ENCODE peak calls at places on chromosome 15, in seven cellular contexts. Y, E, A, V, L, P and R are unnamed samples. For H3K9me3, the result is how much of the 10 kb centered on the place peaks cover.

GRCh38 chr15:92074646-92075045 is 221.1 kb downstream of the SLCO3A1 start:
- DNase-seq in P (no peak), E (peak), V (no peak), Y (no peak), A (peak), L (peak), R (no peak)

GRCh38 chr15:76678766-76679165 is 226.4 kb downstream of the SCAPER start:
- DNase-seq in A (no peak), V (no peak), E (no peak), Y (no peak), L (no peak), P (no peak), R (no peak)

GRCh38 chr15:75620776-75621536 is 4.6 kb downstream of the SNUPN start:
- DNase-seq in E (no peak), V (peak), Y (no peak), P (peak), L (peak), A (no peak), R (peak)

GRCh38 chr15:67857220-67857619 is 17.4 kb upstream of the RNU6-1 start:
- DNase-seq in L (no peak), V (no peak), E (no peak), A (no peak), Y (no peak), P (no peak), R (no peak)

GRCh38 chr15:98069256-98069655 is 108.8 kb downstream of the ARRDC4 start:
- DNase-seq in V (no peak), Y (no peak), P (no peak), L (no peak), A (no peak), E (no peak), R (no peak)

GRCh38 chr15:79078763-79079395 is 11.7 kb downstream of the RASGRF1 start:
- DNase-seq in P (no peak), L (no peak), V (no peak), A (no peak), E (no peak), Y (no peak), R (no peak)

GRCh38 chr15:49895337-49896223 is 223.5 kb downstream of the ATP8B4 start:
- DNase-seq in A (no peak), V (no peak), L (no peak), E (no peak), Y (no peak), P (no peak), R (no peak)

GRCh38 chr15:58932791-58933310 is 628 bp downstream of the SLTM start:
- DNase-seq in P (no peak), V (no peak), A (peak), L (no peak), Y (no peak), E (no peak), R (peak)

GRCh38 chr15:74319596-74320357 is 47.7 kb downstream of the CYP11A1 start:
- DNase-seq in E (no peak), Y (peak), A (no peak), L (peak), P (no peak), V (no peak), R (no peak)

GRCh38 chr15:62928996-62929350 is 113.6 kb upstream of the TPM1 start:
- DNase-seq in P (no peak), Y (no peak), A (no peak), E (peak), V (no peak), L (no peak), R (no peak)

GRCh38 chr15:48710952-48711495 is 65.5 kb upstream of the FBN1 start:
- DNase-seq in V (no peak), E (no peak), Y (no peak), P (no peak), L (no peak), A (no peak), R (no peak)

GRCh38 chr15:84748274-84749110 is at the start of gene ZNF592:
- DNase-seq in A (peak), P (peak), V (peak), L (peak), Y (peak), E (no peak), R (peak)

GRCh38 chr15:75646112-75646943 is 1.4 kb upstream of the SNX33 start:
- DNase-seq in P (no peak), Y (no peak), E (no peak), L (no peak), V (no peak), A (no peak), R (peak)

GRCh38 chr15:58980351-58980939 is 7.0 kb upstream of the RNF111 start:
- DNase-seq in L (no peak), V (no peak), P (no peak), A (no peak), Y (no peak), E (no peak), R (no peak)

GRCh38 chr15:63234479-63234878 is 42.9 kb upstream of the APH1B start:
- DNase-seq in Y (no peak), V (peak), P (peak), A (no peak), L (peak), E (no peak), R (peak)

GRCh38 chr15:69735126-69735525 is 282.5 kb downstream of the RPLP1 start:
- DNase-seq in L (no peak), Y (no peak), A (no peak), E (no peak), P (peak), V (peak), R (no peak)

GRCh38 chr15:49238342-49238741 is 68.3 kb downstream of the GALK2 start:
- DNase-seq in P (no peak), A (no peak), Y (no peak), V (peak), L (no peak), E (no peak), R (no peak)

GRCh38 chr15:90059208-90059985 is 42.9 kb downstream of the IDH2 start:
- DNase-seq in P (peak), Y (no peak), L (peak), E (no peak), V (peak), A (peak), R (no peak)

GRCh38 chr15:84402856-84403608 is 167.5 kb downstream of the GOLGA6L4 start:
- DNase-seq in L (no peak), E (no peak), A (no peak), Y (peak), V (peak), P (no peak), R (no peak)

GRCh38 chr15:90679959-90680358 is 37.2 kb upstream of the BLM start:
- DNase-seq in A (no peak), V (no peak), Y (no peak), P (peak), L (peak), E (no peak), R (no peak)

GRCh38 chr15:47870956-47871625 is 153.8 kb downstream of the SEMA6D start:
- DNase-seq in A (no peak), E (no peak), P (no peak), Y (no peak), V (no peak), L (no peak), R (no peak)

GRCh38 chr15:66171891-66172290 is 81.7 kb downstream of the MEGF11 start:
- DNase-seq in V (no peak), A (no peak), E (no peak), P (no peak), Y (peak), L (no peak), R (no peak)

GRCh38 chr15:50134524-50135024 is 15.5 kb upstream of the ATP8B4 start:
- DNase-seq in P (no peak), V (no peak), Y (no peak), A (no peak), E (no peak), L (no peak), R (no peak)

GRCh38 chr15:58554758-58555157 is 123.0 kb downstream of the LIPC start:
- DNase-seq in Y (no peak), E (no peak), P (no peak), A (no peak), V (peak), L (no peak), R (no peak)

GRCh38 chr15:67101981-67102929 is 36.9 kb downstream of the SMAD3 start:
- DNase-seq in Y (no peak), A (no peak), E (no peak), L (no peak), P (no peak), V (no peak), R (no peak)

GRCh38 chr15:95865330-95865739 is 465.2 kb upstream of the NR2F2 start:
- DNase-seq in P (no peak), Y (no peak), A (no peak), V (no peak), E (no peak), L (no peak), R (no peak)

GRCh38 chr15:32029862-32030781 is at the start of gene CHRNA7:
- DNase-seq in A (no peak), L (peak), V (peak), E (no peak), P (no peak), Y (peak), R (peak)

GRCh38 chr15:73838795-73839565 is 34.4 kb upstream of the TBC1D21 start:
- DNase-seq in A (peak), L (peak), P (peak), E (no peak), V (peak), Y (no peak), R (peak)

GRCh38 chr15:85633859-85634258 is 160.9 kb downstream of the KLHL25 start:
- DNase-seq in A (no peak), P (no peak), Y (no peak), L (no peak), V (no peak), E (no peak), R (no peak)

GRCh38 chr15:71708741-71709140 is 101.6 kb upstream of the NR2E3 start:
- DNase-seq in L (no peak), V (no peak), P (no peak), E (no peak), Y (no peak), A (no peak), R (no peak)

GRCh38 chr15:69742361-69742760 is 289.7 kb downstream of the RPLP1 start:
- DNase-seq in A (no peak), E (no peak), P (no peak), V (no peak), L (no peak), Y (no peak), R (peak)

GRCh38 chr15:89781055-89781454 is 4.9 kb downstream of the MESP2 start:
- DNase-seq in V (no peak), P (no peak), A (no peak), L (no peak), E (peak), Y (no peak), R (no peak)

GRCh38 chr15:92979011-92979701 is 79.0 kb downstream of the CHD2 start:
- DNase-seq in V (no peak), L (no peak), Y (no peak), E (no peak), P (no peak), A (no peak), R (no peak)

DNA sequence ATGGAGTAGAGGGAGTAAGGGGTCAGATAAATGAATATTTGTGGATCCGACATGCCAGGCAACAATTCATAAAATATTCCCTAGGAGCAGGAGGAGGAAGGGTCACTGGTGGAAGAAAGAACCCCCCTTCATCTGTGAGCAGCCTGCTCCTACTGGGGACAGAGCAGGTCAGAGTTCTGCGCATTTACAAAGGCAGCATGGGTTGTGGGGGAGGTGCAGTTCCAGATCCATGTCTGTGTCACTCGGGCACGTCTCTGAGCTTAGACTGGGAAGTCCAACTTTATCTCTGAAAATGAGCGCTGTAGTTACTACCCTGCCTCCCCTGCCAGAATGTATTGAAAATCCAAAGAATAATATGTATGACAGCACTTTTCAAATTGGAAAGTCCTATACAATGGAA is 115.2 kb downstream of the GABRG3 start:
- DNase-seq in L (no peak), A (no peak), E (no peak), Y (peak), V (no peak), P (no peak), R (no peak)
- H3K9me3 ChIP-seq in L (under half), A (under half), E (under half), Y (under half), V (under half), P (under half), R (under half)

DNA sequence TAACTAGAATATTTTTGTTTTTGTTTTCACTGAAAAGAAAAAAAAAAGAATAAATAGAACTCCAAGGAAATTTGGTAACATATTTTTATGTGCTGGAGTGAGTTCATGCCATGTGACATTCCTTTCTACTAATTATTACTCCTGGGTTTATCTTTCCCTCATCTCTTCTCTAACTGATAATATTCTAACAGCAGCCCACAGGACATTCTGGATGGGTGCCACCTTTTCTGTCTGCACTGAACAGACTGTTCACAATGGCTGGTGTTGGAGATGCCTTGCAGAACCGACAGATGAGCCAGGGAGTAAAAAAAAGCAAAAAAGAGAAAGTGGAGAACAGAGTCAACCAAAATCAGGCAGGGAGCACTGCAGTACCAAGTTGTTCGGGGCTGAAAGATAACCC is 151.3 kb downstream of the OR4M2 start:
- DNase-seq in V (no peak), P (no peak), A (no peak), L (no peak), Y (no peak), E (no peak), R (no peak)
- H3K9me3 ChIP-seq in V (under half), P (under half), A (under half), L (under half), Y (under half), E (under half), R (under half)

GRCh38 chr15:25171856-25172687 is 217.3 kb downstream of the SNRPN start:
- DNase-seq in P (peak), V (peak), A (peak), Y (peak), E (no peak), L (peak), R (no peak)
- H3K9me3 ChIP-seq in P (half or more), V (under half), A (half or more), Y (under half), E (under half), L (under half), R (under half)

DNA sequence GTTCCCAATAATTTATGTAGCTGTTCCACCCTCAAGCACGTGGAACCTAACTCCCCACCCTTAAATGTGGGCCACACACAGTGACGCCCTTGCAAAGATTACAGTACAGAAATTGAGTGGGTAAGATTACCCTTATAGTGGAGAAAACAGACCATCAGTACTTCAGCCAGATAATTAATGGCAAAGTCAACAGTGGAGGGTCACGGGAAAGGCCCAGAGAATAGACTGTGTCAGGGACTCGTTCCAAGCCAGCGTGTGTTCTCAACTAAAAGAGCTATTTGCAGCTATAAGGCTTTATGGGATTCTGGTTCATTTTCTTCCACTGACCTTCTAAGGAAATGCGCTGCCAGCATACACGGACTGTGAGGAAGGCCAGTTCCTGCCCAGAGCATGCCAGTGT is 428.6 kb downstream of the OCA2 start:
- DNase-seq in A (no peak), P (no peak), Y (no peak), E (no peak), V (no peak), L (no peak), R (no peak)
- H3K9me3 ChIP-seq in A (under half), P (under half), Y (under half), E (under half), V (under half), L (under half), R (under half)

GRCh38 chr15:41072013-41072412 is 44.1 kb downstream of the INO80 start:
- DNase-seq in A (no peak), V (no peak), P (no peak), Y (no peak), E (no peak), L (no peak), R (no peak)
- H3K9me3 ChIP-seq in A (under half), V (under half), P (under half), Y (under half), E (under half), L (under half), R (under half)

GRCh38 chr15:39613861-39614260 is 33.0 kb downstream of the THBS1 start:
- DNase-seq in V (no peak), L (no peak), A (no peak), P (no peak), Y (no peak), E (no peak), R (no peak)
- H3K9me3 ChIP-seq in V (under half), L (under half), A (under half), P (under half), Y (under half), E (under half), R (under half)